ENCODE peak calls at places on chromosomes 3 and 15, in nine cellular contexts. D is KG1; I is cardiac fibroblast; Z is NCI-H1092 treated with DMSO at 0.1 percent for 48 hours; L is ACHN; J is retinal pigment epithelial cell; E is left cardiac atrium; W is hepatocyte; S is effector CD4-positive, alpha-beta T cell. Q is an unnamed sample.

GRCh38 chr3:98733778-98734281 is 29.3 kb upstream of the ST3GAL6 start:
- DNase-seq in I (peak), L (no peak), J (no peak), W (peak), Z (no peak), D (no peak), E (no peak), S (no peak), Q (peak)

GRCh38 chr3:127306361-127307112 is 18.7 kb upstream of the PRR20G start:
- DNase-seq in L (no peak), E (no peak), W (no peak), Z (no peak), S (no peak), I (no peak), J (no peak), D (no peak), Q (no peak)

GRCh38 chr3:127836004-127836882 is 13.9 kb upstream of the MGLL start:
- DNase-seq in I (no peak), S (no peak), D (no peak), E (no peak), L (no peak), Z (no peak), J (no peak), W (no peak), Q (peak)

GRCh38 chr3:189907803-189908202 is 212.9 kb downstream of the P3H2 start:
- DNase-seq in Z (no peak), L (no peak), I (no peak), D (no peak), S (no peak), W (no peak), E (no peak), J (no peak), Q (no peak)

GRCh38 chr3:4845882-4846281 is 133.4 kb upstream of the BHLHE40 start:
- DNase-seq in D (no peak), S (no peak), E (no peak), W (no peak), I (no peak), L (no peak), Z (no peak), J (no peak), Q (peak)

GRCh38 chr3:48125026-48125704 is 63.1 kb downstream of the CDC25A start:
- DNase-seq in W (no peak), E (peak), D (no peak), I (peak), J (no peak), L (peak), Z (no peak), S (no peak), Q (no peak)

GRCh38 chr15:51450001-51450400 is 108.5 kb downstream of the GLDN start:
- DNase-seq in D (no peak), L (peak), W (no peak), J (peak), I (peak), Z (no peak), S (no peak), E (no peak), Q (no peak)

GRCh38 chr3:42654331-42655201 is 1.1 kb downstream of the ZBTB47 start:
- DNase-seq in W (peak), Z (peak), D (no peak), I (peak), E (peak), J (no peak), S (no peak), L (peak), Q (no peak)

GRCh38 chr15:84752195-84752594 is 3.8 kb downstream of the ZNF592 start:
- DNase-seq in L (peak), J (no peak), Z (no peak), I (no peak), E (no peak), W (no peak), S (no peak), D (no peak), Q (no peak)

GRCh38 chr3:11230125-11230524 is 42.1 kb upstream of the ATG7 start:
- DNase-seq in J (no peak), E (no peak), D (no peak), W (no peak), S (no peak), Z (no peak), I (no peak), L (no peak), Q (no peak)

GRCh38 chr3:28841436-28841835 is 439.4 kb upstream of the RBMS3 start:
- DNase-seq in D (no peak), E (no peak), I (no peak), J (no peak), Z (no peak), W (no peak), S (no peak), L (no peak), Q (no peak)

GRCh38 chr3:47001731-47002489 is 22.4 kb downstream of the NBEAL2 start:
- DNase-seq in I (no peak), J (no peak), W (no peak), S (no peak), Z (no peak), D (no peak), L (no peak), E (peak), Q (no peak)

GRCh38 chr3:173065543-173065970 is 75.5 kb downstream of the SPATA16 start:
- DNase-seq in W (peak), L (no peak), Z (no peak), E (no peak), I (peak), J (no peak), S (no peak), D (no peak), Q (no peak)

GRCh38 chr3:139122221-139122581 is 77.5 kb upstream of the PRR23C start:
- DNase-seq in I (peak), J (no peak), Z (no peak), S (no peak), W (no peak), L (no peak), D (no peak), E (no peak), Q (no peak)

GRCh38 chr3:124395584-124396340 is 334.5 kb upstream of the UMPS start:
- DNase-seq in D (no peak), S (no peak), E (peak), L (no peak), J (no peak), Z (peak), W (no peak), I (no peak), Q (no peak)

GRCh38 chr15:40369474-40369869 is 11.5 kb downstream of the DISP2 start:
- DNase-seq in S (no peak), W (no peak), I (no peak), J (no peak), Z (no peak), D (no peak), E (no peak), L (no peak), Q (no peak)

GRCh38 chr3:16692486-16693378 is 87.5 kb upstream of the DAZL start:
- DNase-seq in Z (no peak), I (no peak), E (no peak), W (no peak), J (no peak), S (no peak), L (no peak), D (no peak), Q (no peak)

GRCh38 chr3:149576071-149576564 is 81.7 kb downstream of the WWTR1 start:
- DNase-seq in Z (peak), D (no peak), S (no peak), E (peak), L (peak), J (peak), W (peak), I (peak), Q (no peak)

GRCh38 chr15:79370716-79371115 is 59.8 kb downstream of the TMED3 start:
- DNase-seq in Z (no peak), E (no peak), I (peak), L (no peak), J (no peak), D (no peak), S (no peak), W (no peak), Q (no peak)

Q was measured in GM06990.